ENCODE peak calls at places on chromosome 9, in nine cellular contexts. F is CD4-positive, alpha-beta T cell; B is cardiac muscle cell; P is NCI-H2081 treated with DMSO at 0.1 percent for 48 hours; O is SIG-M5; L is stimulated activated CD4-positive, alpha-beta T cell treated with anti-CD3 and anti-CD28 coated beads, Interleukin-1b, Interleukin-23, amount 100 ng/mL, for 24 hours; I is iris pigment epithelial cell; A is mucosa of descending colon; D is glomerular endothelial cell. E is an unnamed sample.

GRCh38 chr9:117218951-117219350 is 195.9 kb downstream of the ASTN2 start:
- DNase-seq in F (no peak), B (no peak), P (no peak), O (no peak), L (no peak), I (no peak), A (no peak), D (no peak), E (no peak)

GRCh38 chr9:91113026-91113425 is 248.7 kb downstream of the AUH start:
- DNase-seq in F (no peak), B (no peak), P (no peak), O (no peak), L (no peak), I (no peak), A (no peak), D (no peak), E (no peak)

GRCh38 chr9:16085167-16085718 is 532.4 kb downstream of the CCDC171 start:
- DNase-seq in F (no peak), B (peak; percentile 37), P (no peak), O (no peak), L (no peak), I (no peak), A (no peak), D (no peak), E (no peak)

GRCh38 chr9:85258823-85259370 is 482.9 kb downstream of the AGTPBP1 start:
- DNase-seq in F (no peak), B (peak; percentile 85), P (no peak), O (no peak), L (no peak), I (peak; percentile 20), A (peak; percentile 63), D (peak; percentile 23), E (peak; percentile 26)

GRCh38 chr9:73143606-73144328 is 7.9 kb upstream of the ANXA1 start:
- DNase-seq in F (no peak), B (peak; percentile 91), P (no peak), O (peak; percentile 17), L (no peak), I (peak; percentile 92), A (no peak), D (no peak), E (no peak)

GRCh38 chr9:38047301-38048251 is 21.5 kb downstream of the SHB start:
- DNase-seq in F (no peak), B (peak; percentile 86), P (peak; percentile 15), O (no peak), L (no peak), I (peak; percentile 92), A (peak; percentile 73), D (peak; percentile 85), E (peak; percentile 89)

GRCh38 chr9:135485385-135485784 is 5.8 kb downstream of the PPP1R26 start:
- DNase-seq in F (no peak), B (no peak), P (no peak), O (no peak), L (no peak), I (no peak), A (no peak), D (no peak), E (no peak)

GRCh38 chr9:95477441-95477840 is 39.3 kb downstream of the PTCH1 start:
- DNase-seq in F (no peak), B (no peak), P (no peak), O (no peak), L (no peak), I (no peak), A (no peak), D (no peak), E (no peak)

GRCh38 chr9:131776473-131776872 is 36.6 kb upstream of the RAPGEF1 start:
- DNase-seq in F (no peak), B (peak; percentile 64), P (no peak), O (no peak), L (no peak), I (peak; percentile 47), A (peak; percentile 44), D (no peak), E (no peak)

GRCh38 chr9:137853392-137853995 is 24.1 kb upstream of the CACNA1B start:
- DNase-seq in F (no peak), B (no peak), P (no peak), O (no peak), L (no peak), I (no peak), A (no peak), D (no peak), E (no peak)

GRCh38 chr9:131874447-131874846 is 134.6 kb upstream of the RAPGEF1 start:
- DNase-seq in F (no peak), B (no peak), P (no peak), O (no peak), L (no peak), I (no peak), A (no peak), D (no peak), E (no peak)

GRCh38 chr9:72979405-72980100 is 26.7 kb upstream of the ALDH1A1 start:
- DNase-seq in F (no peak), B (no peak), P (no peak), O (no peak), L (no peak), I (no peak), A (no peak), D (no peak), E (no peak)

GRCh38 chr9:77830618-77831285 is 182.6 kb upstream of the GNA14 start:
- DNase-seq in F (no peak), B (peak; percentile 46), P (no peak), O (no peak), L (no peak), I (no peak), A (no peak), D (no peak), E (no peak)

GRCh38 chr9:3732077-3733038 is 206.6 kb upstream of the RFX3 start:
- DNase-seq in F (no peak), B (peak; percentile 91), P (peak; percentile 82), O (peak; percentile 51), L (peak; percentile 24), I (peak; percentile 89), A (no peak), D (peak; percentile 81), E (peak; percentile 36)

GRCh38 chr9:16314476-16314875 is 556.0 kb downstream of the BNC2 start:
- DNase-seq in F (no peak), B (no peak), P (no peak), O (no peak), L (no peak), I (no peak), A (no peak), D (no peak), E (no peak)

GRCh38 chr9:125649826-125650225 is 57.2 kb downstream of the MAPKAP1 start:
- DNase-seq in F (no peak), B (no peak), P (no peak), O (no peak), L (no peak), I (no peak), A (no peak), D (no peak), E (no peak)

GRCh38 chr9:76927540-76928240 is 21.8 kb upstream of the PRUNE2 start:
- DNase-seq in F (no peak), B (peak; percentile 35), P (no peak), O (no peak), L (no peak), I (peak; percentile 43), A (no peak), D (no peak), E (no peak)

E was measured in DMS79.